ENCODE peak calls at places on chromosome 9, in six cellular contexts. L is amniotic stem cell; M is nucleus accumbens; Q is PC-9; Y is AG08395; B is CD8-positive, alpha-beta T cell. H is an unnamed sample.

GRCh38 chr9:69425402-69425801 is 100.4 kb downstream of the ENTREP1 start:
- DNase-seq in L (no peak), M (no peak), Q (no peak), Y (no peak), B (no peak), H (no peak)

GRCh38 chr9:68832853-68833518 is 127.9 kb downstream of the PIP5K1B start:
- DNase-seq in L (no peak), M (no peak), Q (no peak), Y (no peak), B (no peak), H (no peak)

GRCh38 chr9:38392235-38393127 is at the start of gene ALDH1B1:
- DNase-seq in L (peak; percentile 60), M (peak; percentile 41), Q (peak; percentile 80), Y (peak; percentile 99), B (peak; percentile 61), H (peak; percentile 35)

GRCh38 chr9:17906841-17907779 is 328.2 kb downstream of the SH3GL2 start:
- DNase-seq in L (no peak), M (no peak), Q (no peak), Y (no peak), B (no peak), H (no peak)

GRCh38 chr9:94971378-94972131 is 245.1 kb downstream of the AOPEP start:
- DNase-seq in L (no peak), M (no peak), Q (no peak), Y (no peak), B (no peak), H (no peak)

GRCh38 chr9:124011460-124012301 is at the start of gene LHX2:
- DNase-seq in L (no peak), M (peak; percentile 43), Q (peak; percentile 69), Y (peak; percentile 74), B (no peak), H (peak; percentile 16)

GRCh38 chr9:81521892-81522291 is 167.5 kb downstream of the TLE1 start:
- DNase-seq in L (no peak), M (no peak), Q (no peak), Y (no peak), B (no peak), H (no peak)

GRCh38 chr9:128124873-128125574 is 2.5 kb downstream of the PTGES2 start:
- DNase-seq in L (no peak), M (no peak), Q (peak; percentile 85), Y (no peak), B (peak; percentile 49), H (no peak)

GRCh38 chr9:108963459-108964143 is 29.4 kb downstream of the ABITRAM start:
- DNase-seq in L (no peak), M (no peak), Q (no peak), Y (peak; percentile 9), B (no peak), H (no peak)

GRCh38 chr9:88694625-88695024 is 159.6 kb downstream of the NXNL2 start:
- DNase-seq in L (no peak), M (no peak), Q (no peak), Y (peak; percentile 49), B (no peak), H (peak; percentile 31)

GRCh38 chr9:98804083-98804482 is 3.4 kb upstream of the GALNT12 start:
- DNase-seq in L (no peak), M (no peak), Q (no peak), Y (no peak), B (no peak), H (no peak)

GRCh38 chr9:137432687-137433348 is 8.3 kb downstream of the ENTPD8 start:
- DNase-seq in L (no peak), M (no peak), Q (no peak), Y (no peak), B (no peak), H (no peak)

GRCh38 chr9:110912701-110913291 is 125.5 kb downstream of the LPAR1 start:
- DNase-seq in L (no peak), M (no peak), Q (no peak), Y (no peak), B (no peak), H (no peak)

GRCh38 chr9:127977877-127978647 is 2.7 kb downstream of the EEIG1 start:
- DNase-seq in L (peak; percentile 40), M (no peak), Q (peak; percentile 68), Y (peak; percentile 69), B (no peak), H (no peak)

GRCh38 chr9:109387206-109387605 is 66.3 kb upstream of the EPB41L4B start:
- DNase-seq in L (no peak), M (no peak), Q (no peak), Y (no peak), B (no peak), H (no peak)

GRCh38 chr9:120926397-120926928 is at the start of gene TRAF1:
- DNase-seq in L (no peak), M (no peak), Q (no peak), Y (no peak), B (no peak), H (no peak)

GRCh38 chr9:124450241-124450924 is at the start of gene ADGRD2:
- DNase-seq in L (no peak), M (no peak), Q (no peak), Y (peak; percentile 53), B (no peak), H (no peak)

GRCh38 chr9:91305596-91305995 is 56.1 kb downstream of the AUH start:
- DNase-seq in L (no peak), M (no peak), Q (no peak), Y (no peak), B (no peak), H (no peak)

GRCh38 chr9:96048954-96049831 is 173.7 kb downstream of the ERCC6L2 start:
- DNase-seq in L (no peak), M (peak; percentile 83), Q (no peak), Y (no peak), B (no peak), H (no peak)

GRCh38 chr9:127316586-127317383 is 52.2 kb downstream of the GARNL3 start:
- DNase-seq in L (no peak), M (no peak), Q (no peak), Y (peak; percentile 32), B (no peak), H (no peak)

GRCh38 chr9:98774746-98775145 is 21.6 kb downstream of the ANKS6 start:
- DNase-seq in L (no peak), M (no peak), Q (peak; percentile 45), Y (peak; percentile 43), B (peak; percentile 32), H (no peak)

GRCh38 chr9:85290019-85290418 is 451.7 kb downstream of the AGTPBP1 start:
- DNase-seq in L (no peak), M (no peak), Q (no peak), Y (no peak), B (peak; percentile 29), H (no peak)

GRCh38 chr9:95078934-95079333 is 238.6 kb downstream of the FANCC start:
- DNase-seq in L (no peak), M (no peak), Q (no peak), Y (no peak), B (no peak), H (no peak)

GRCh38 chr9:119667163-119667562 is 297.9 kb upstream of the BRINP1 start:
- DNase-seq in L (no peak), M (no peak), Q (no peak), Y (no peak), B (no peak), H (no peak)

GRCh38 chr9:118558891-118559290 is 810.3 kb downstream of the BRINP1 start:
- DNase-seq in L (no peak), M (no peak), Q (no peak), Y (no peak), B (no peak), H (no peak)

GRCh38 chr9:94887721-94888120 is 161.2 kb downstream of the AOPEP start:
- DNase-seq in L (no peak), M (no peak), Q (no peak), Y (no peak), B (no peak), H (no peak)

GRCh38 chr9:91187965-91188344 is 173.8 kb downstream of the AUH start:
- DNase-seq in L (peak; percentile 9), M (no peak), Q (no peak), Y (peak; percentile 93), B (no peak), H (peak; percentile 47)

GRCh38 chr9:2132484-2133082 is 117.4 kb downstream of the SMARCA2 start:
- DNase-seq in L (no peak), M (no peak), Q (no peak), Y (peak; percentile 47), B (no peak), H (no peak)

GRCh38 chr9:5447337-5447736 is 3.0 kb upstream of the CD274 start:
- DNase-seq in L (no peak), M (no peak), Q (no peak), Y (no peak), B (no peak), H (no peak)

GRCh38 chr9:127833555-127833954 is 20.9 kb downstream of the ENG start:
- DNase-seq in L (no peak), M (no peak), Q (no peak), Y (peak; percentile 70), B (no peak), H (peak; percentile 20)

GRCh38 chr9:117782931-117783788 is 79.0 kb downstream of the TLR4 start:
- DNase-seq in L (peak; percentile 34), M (peak; percentile 82), Q (peak; percentile 46), Y (peak; percentile 81), B (peak; percentile 59), H (peak; percentile 68)

GRCh38 chr9:80175286-80175906 is 603.6 kb downstream of the TLE4 start:
- DNase-seq in L (no peak), M (no peak), Q (no peak), Y (peak; percentile 18), B (no peak), H (no peak)

GRCh38 chr9:134366223-134367031 is 40.2 kb downstream of the RXRA start:
- DNase-seq in L (peak; percentile 72), M (peak; percentile 70), Q (peak; percentile 87), Y (peak; percentile 95), B (no peak), H (peak; percentile 63)

GRCh38 chr9:107439991-107440456 is 49.5 kb downstream of the KLF4 start:
- DNase-seq in L (no peak), M (no peak), Q (no peak), Y (no peak), B (no peak), H (no peak)

H was measured in BJ.